ENCODE peak calls at places on chromosomes 1 and 21, in eight cellular contexts. X is right lobe of liver, O is lower lobe of right lung, S is stomach, T is Peyer's patch, F is heart right ventricle, B is adrenal gland, G is body of pancreas. V is an unnamed sample.

GRCh38 chr1:109499661-109500536 is 6.0 kb downstream of the CYB561D1 start:
- DNase-seq in X (peak; percentile 53), S (peak; percentile 66), G (peak; percentile 74), B (peak; percentile 61), T (peak; percentile 51), O (peak; percentile 68), F (no peak), V (peak; percentile 49)

GRCh38 chr1:41658444-41659158 is 174.1 kb upstream of the EDN2 start:
- DNase-seq in F (no peak), X (no peak), G (no peak), B (no peak), O (peak; percentile 70), S (no peak), T (no peak), V (no peak)

GRCh38 chr1:202553560-202554038 is 156.7 kb downstream of the SYT2 start:
- DNase-seq in B (peak; percentile 37), T (no peak), S (no peak), F (peak; percentile 42), O (no peak), X (no peak), G (peak; percentile 27), V (no peak)

GRCh38 chr1:29579821-29580425 is 343.6 kb downstream of the PTPRU start:
- DNase-seq in O (no peak), S (no peak), G (no peak), F (no peak), X (no peak), T (no peak), B (no peak), V (peak; percentile 45)

GRCh38 chr1:64934115-64934880 is 32.1 kb downstream of the JAK1 start:
- DNase-seq in T (no peak), O (no peak), X (no peak), F (peak; percentile 39), S (no peak), G (no peak), B (peak; percentile 42), V (peak; percentile 48)

GRCh38 chr21:44751186-44751798 is 39.9 kb upstream of the TSPEAR start:
- DNase-seq in S (no peak), T (no peak), F (no peak), O (no peak), G (no peak), X (no peak), B (no peak), V (no peak)

GRCh38 chr1:2585318-2586092 is 1.1 kb upstream of the PRXL2B start:
- DNase-seq in S (peak; percentile 69), T (peak; percentile 91), G (peak; percentile 66), O (peak; percentile 84), B (peak; percentile 71), F (peak; percentile 80), X (peak; percentile 83), V (no peak)

GRCh38 chr1:198686069-198686728 is 47.4 kb downstream of the PTPRC start:
- DNase-seq in T (no peak), G (no peak), X (no peak), O (no peak), B (no peak), F (no peak), S (no peak), V (no peak)

GRCh38 chr1:116374340-116375164 is 1.5 kb downstream of the ATP1A1 start:
- DNase-seq in G (peak; percentile 35), B (peak; percentile 22), T (peak; percentile 50), S (no peak), F (no peak), O (no peak), X (no peak), V (no peak)

GRCh38 chr1:171141336-171142051 is 43.6 kb upstream of the FMO2 start:
- DNase-seq in F (peak; percentile 71), G (no peak), O (no peak), T (no peak), S (no peak), X (no peak), B (peak; percentile 21), V (peak; percentile 100)

GRCh38 chr1:41850029-41850428 is 68.7 kb downstream of the HIVEP3 start:
- DNase-seq in X (no peak), G (no peak), B (no peak), S (no peak), O (no peak), T (no peak), F (no peak), V (no peak)

GRCh38 chr1:183711691-183712401 is 58.7 kb upstream of the APOBEC4 start:
- DNase-seq in S (no peak), T (no peak), O (no peak), X (no peak), G (no peak), B (no peak), F (peak; percentile 58), V (peak; percentile 58)
- TF ChIP-seq CTCF in S (no peak), T (no peak), O (no peak), X (no peak), G (no peak), B (no peak), F (no peak), V (peak; percentile 20)

DNA sequence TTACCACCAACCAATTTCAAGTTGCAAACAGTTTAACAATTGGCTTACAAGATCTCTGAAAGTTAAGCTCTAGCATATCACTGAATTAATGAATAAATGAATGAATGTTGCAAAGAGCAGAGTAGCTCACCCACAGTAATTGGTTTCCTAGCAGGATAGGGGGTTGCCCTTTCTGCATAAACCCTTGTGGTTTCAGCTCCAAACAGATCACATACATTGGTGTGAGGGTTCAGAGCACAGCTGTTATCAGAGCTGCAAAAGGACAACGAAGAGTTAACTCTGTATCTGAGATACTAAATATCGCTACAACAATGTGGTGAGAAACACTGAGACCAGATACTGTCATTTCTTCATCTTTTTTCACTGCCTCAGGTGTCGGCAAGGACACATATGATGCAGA is 46.6 kb downstream of the NTNG1 start:
- DNase-seq in F (no peak), G (no peak), S (no peak), O (no peak), X (no peak), T (no peak), B (no peak), V (no peak)
- H3K4me3 ChIP-seq in F (no peak overlapping the region), G (no peak overlapping the region), S (no peak overlapping the region), O (no peak overlapping the region), X (no peak overlapping the region), T (no peak overlapping the region), B (no peak overlapping the region), V (no peak overlapping the region)

GRCh38 chr1:54380285-54380882 is 25.8 kb downstream of the SSBP3 start:
- DNase-seq in S (no peak), X (no peak), B (peak; percentile 58), O (no peak), F (no peak), T (no peak), G (no peak), V (no peak)

GRCh38 chr1:54377040-54377691 is 29.0 kb downstream of the SSBP3 start:
- DNase-seq in S (peak; percentile 61), T (no peak), G (peak; percentile 63), O (no peak), B (peak; percentile 84), X (no peak), F (no peak), V (no peak)

GRCh38 chr1:54379481-54380284 is 26.5 kb downstream of the SSBP3 start:
- DNase-seq in F (peak; percentile 72), T (no peak), O (no peak), X (peak; percentile 75), B (peak; percentile 90), S (peak; percentile 81), G (peak; percentile 56), V (no peak)

GRCh38 chr1:54378157-54378883 is 27.9 kb downstream of the SSBP3 start:
- DNase-seq in F (no peak), G (no peak), B (no peak), T (no peak), S (no peak), O (no peak), X (no peak), V (no peak)

GRCh38 chr1:54378884-54379445 is 27.2 kb downstream of the SSBP3 start:
- DNase-seq in O (no peak), F (no peak), X (no peak), G (no peak), T (no peak), S (no peak), B (no peak), V (no peak)
- H3K36me3 ChIP-seq in O (peaks cover 11% of the 10 kb centered on the region), F (peaks cover 7% of the 10 kb centered on the region), X (no peaks in the 10 kb centered on the region), G (no peaks in the 10 kb centered on the region), T (no peaks in the 10 kb centered on the region), S (peaks cover 8% of the 10 kb centered on the region), B (peaks cover 5% of the 10 kb centered on the region), V (peaks cover 4% of the 10 kb centered on the region)

DNA sequence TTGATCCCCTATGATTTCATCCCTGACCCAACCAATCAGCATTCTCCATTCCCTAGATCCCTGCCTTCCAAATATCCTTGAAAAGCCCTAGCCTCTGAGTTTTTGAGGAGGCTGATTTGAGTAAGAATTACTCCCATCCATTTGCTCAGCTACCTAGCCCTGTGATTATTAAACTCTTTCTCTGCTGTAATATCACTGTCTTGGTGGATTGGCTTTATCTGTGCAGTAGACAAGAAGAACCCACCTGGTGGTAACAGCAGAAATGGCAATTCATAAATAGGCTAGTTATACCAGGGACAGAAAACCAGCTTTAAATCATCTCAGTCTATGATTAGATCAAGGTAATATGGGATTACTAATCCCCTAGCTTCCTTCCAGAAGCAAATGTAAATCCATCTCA is 13.0 kb downstream of the IL20 start:
- DNase-seq in S (no peak), X (no peak), G (no peak), T (no peak), B (no peak), O (no peak), F (no peak), V (no peak)
- TF ChIP-seq CTCF in S (no peak), X (no peak), G (no peak), T (no peak), B (no peak), O (no peak), F (no peak), V (no peak)

GRCh38 chr1:66341446-66342089 is 192.4 kb upstream of the SGIP1 start:
- DNase-seq in S (no peak), F (no peak), G (no peak), O (no peak), T (no peak), B (no peak), X (no peak), V (no peak)

GRCh38 chr1:66336641-66336991 is 197.3 kb upstream of the SGIP1 start:
- DNase-seq in O (no peak), G (no peak), B (no peak), X (no peak), T (no peak), F (no peak), S (no peak), V (no peak)

GRCh38 chr1:66342707-66343106 is 191.2 kb upstream of the SGIP1 start:
- DNase-seq in G (no peak), O (no peak), B (no peak), S (no peak), F (no peak), X (no peak), T (no peak), V (no peak)

GRCh38 chr1:66337249-66337648 is 196.7 kb upstream of the SGIP1 start:
- DNase-seq in B (no peak), G (no peak), X (no peak), O (no peak), T (no peak), S (no peak), F (no peak), V (no peak)

DNA sequence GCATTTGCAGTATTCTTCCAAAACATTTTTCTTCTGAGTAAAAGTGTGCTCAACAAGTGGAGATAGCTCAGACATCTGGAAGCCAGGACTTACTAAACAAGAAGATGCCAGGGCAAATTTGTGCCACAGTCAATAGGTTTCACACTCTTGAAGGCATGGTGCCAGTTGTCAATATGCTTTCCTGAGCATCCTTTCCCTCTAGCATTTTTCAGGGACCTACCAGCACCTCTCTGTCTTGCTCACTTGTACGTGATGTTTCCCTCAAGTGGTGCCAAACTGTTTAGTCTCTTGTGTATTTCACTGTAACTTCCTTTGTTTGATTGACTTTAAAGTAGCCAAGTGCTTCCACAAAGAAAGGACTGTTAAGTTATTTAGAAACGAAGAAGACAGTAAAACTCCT is 194.0 kb upstream of the SGIP1 start:
- DNase-seq in T (no peak), S (no peak), F (no peak), X (no peak), B (no peak), O (no peak), G (no peak), V (no peak)
- H3K4me3 ChIP-seq in T (no peak overlapping the region), S (no peak overlapping the region), F (no peak overlapping the region), X (no peak overlapping the region), B (no peak overlapping the region), O (no peak overlapping the region), G (no peak overlapping the region), V (no peak overlapping the region)